ENCODE peak calls at places on chromosome 13, in nine cellular contexts. M is activated B cell treated with CpG ODN at 0.5 μM for 24 hours, X is bronchial epithelial cell, P is ascending aorta, W is mesothelial cell of epicardium, S is A549, L is HL-60, Z is sigmoid colon, V is Caco-2. N is an unnamed sample.

GRCh38 chr13:49527123-49527522 is 31.4 kb downstream of the PHF11 start:
- DNase-seq in M (no peak), X (no peak), P (no peak), W (no peak), S (no peak), L (no peak), Z (no peak), V (no peak), N (no peak)

GRCh38 chr13:93875527-93875926 is 604.0 kb downstream of the DCT start:
- DNase-seq in M (no peak), X (peak), P (no peak), W (no peak), S (no peak), L (no peak), Z (no peak), V (no peak), N (no peak)

GRCh38 chr13:76939215-76939614 is 9.1 kb upstream of the ACOD1 start:
- DNase-seq in M (no peak), X (peak), P (no peak), W (no peak), S (no peak), L (no peak), Z (no peak), V (no peak), N (no peak)

GRCh38 chr13:39945226-39945625 is 289.8 kb downstream of the COG6 start:
- DNase-seq in M (no peak), X (peak), P (no peak), W (no peak), S (no peak), L (no peak), Z (no peak), V (no peak), N (no peak)

GRCh38 chr13:49098198-49098597 is 121.9 kb upstream of the MLNR start:
- DNase-seq in M (no peak), X (peak), P (peak), W (no peak), S (no peak), L (no peak), Z (no peak), V (no peak), N (no peak)

GRCh38 chr13:41848435-41849255 is 112.3 kb downstream of the VWA8 start:
- DNase-seq in M (no peak), X (no peak), P (no peak), W (no peak), S (no peak), L (no peak), Z (no peak), V (peak), N (no peak)

GRCh38 chr13:22915442-22916082 is 265.2 kb upstream of the SGCG start:
- DNase-seq in M (no peak), X (peak), P (no peak), W (no peak), S (peak), L (no peak), Z (peak), V (peak), N (peak)

GRCh38 chr13:99751517-99752199 is 219.9 kb downstream of the ZIC5 start:
- DNase-seq in M (no peak), X (no peak), P (no peak), W (no peak), S (no peak), L (no peak), Z (no peak), V (no peak), N (no peak)

GRCh38 chr13:26377038-26377437 is 123.1 kb downstream of the CDK8 start:
- DNase-seq in M (no peak), X (peak), P (no peak), W (no peak), S (peak), L (peak), Z (no peak), V (peak), N (no peak)

GRCh38 chr13:46202188-46202795 is 9.4 kb upstream of the LRRC63 start:
- DNase-seq in M (no peak), X (no peak), P (no peak), W (no peak), S (no peak), L (no peak), Z (no peak), V (no peak), N (no peak)

GRCh38 chr13:46195017-46195416 is 13.0 kb upstream of the LCP1 start:
- DNase-seq in M (no peak), X (no peak), P (no peak), W (no peak), S (no peak), L (no peak), Z (no peak), V (no peak), N (no peak)

GRCh38 chr13:46197299-46197975 is 14.3 kb upstream of the LRRC63 start:
- DNase-seq in M (no peak), X (no peak), P (no peak), W (no peak), S (no peak), L (no peak), Z (no peak), V (peak), N (no peak)

GRCh38 chr13:46202956-46203355 is 8.8 kb upstream of the LRRC63 start:
- DNase-seq in M (no peak), X (no peak), P (no peak), W (no peak), S (no peak), L (no peak), Z (no peak), V (no peak), N (no peak)

DNA sequence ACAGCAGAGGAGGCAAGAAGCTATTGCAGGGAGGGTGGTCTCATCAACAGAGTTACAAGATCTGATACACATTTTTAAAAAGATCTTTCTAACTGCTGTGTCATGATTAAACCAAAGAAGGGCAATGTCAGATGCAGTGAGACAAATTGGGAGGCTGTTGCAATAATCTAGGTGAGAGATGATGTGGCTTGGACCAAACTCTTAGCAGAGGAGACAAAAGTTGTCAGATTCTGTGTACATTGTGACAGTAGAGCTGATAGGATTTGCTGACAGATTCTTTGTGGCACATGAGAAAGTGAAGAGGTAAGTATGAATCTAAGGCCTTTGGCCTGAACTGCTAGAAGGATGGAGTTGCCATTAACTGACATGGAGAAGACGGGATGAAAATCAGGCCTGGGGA is 12.9 kb upstream of the LRRC63 start:
- DNase-seq in M (no peak), X (no peak), P (no peak), W (no peak), S (no peak), L (no peak), Z (no peak), V (no peak), N (no peak)
- TF ChIP-seq CTCF in M (no peak), X (no peak), P (no peak), W (no peak), S (no peak), L (no peak), Z (no peak), V (no peak), N (no peak)

DNA sequence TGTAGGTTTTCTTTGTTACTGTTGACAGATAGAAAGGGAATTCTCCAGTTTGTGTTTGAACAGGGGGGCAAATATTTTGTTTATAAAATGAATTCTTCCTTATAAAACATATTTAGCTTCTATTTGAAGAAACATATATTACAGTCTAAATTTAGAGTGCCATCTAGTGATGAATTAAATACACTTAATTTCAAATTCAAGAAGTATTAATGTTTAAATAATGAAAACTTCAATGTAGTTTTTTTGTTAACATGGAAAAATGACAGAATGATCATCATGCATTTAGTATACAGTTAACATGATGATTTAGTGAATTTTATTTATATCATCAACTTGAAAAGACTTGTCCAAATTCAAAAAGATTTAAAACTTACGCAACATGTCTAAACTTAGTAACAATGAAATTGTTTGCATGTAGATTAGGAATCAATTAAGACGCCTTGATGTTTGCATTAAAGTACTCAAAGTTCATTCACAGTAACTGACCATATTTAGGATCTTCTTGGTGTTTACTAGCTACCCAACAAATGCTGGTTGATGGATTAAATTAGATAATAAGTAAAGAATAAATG is 765.9 kb upstream of the SLITRK1 start:
- DNase-seq in M (no peak), X (peak), P (no peak), W (no peak), S (no peak), L (no peak), Z (no peak), V (no peak), N (no peak)
- TF ChIP-seq CTCF in M (no peak), X (no peak), P (no peak), W (no peak), S (peak), L (no peak), Z (no peak), V (no peak), N (no peak)

GRCh38 chr13:30791354-30791921 is 56.1 kb downstream of the ALOX5AP start:
- DNase-seq in M (no peak), X (no peak), P (no peak), W (no peak), S (no peak), L (no peak), Z (no peak), V (no peak), N (no peak)

GRCh38 chr13:30789360-30789862 is 54.1 kb downstream of the ALOX5AP start:
- DNase-seq in M (no peak), X (no peak), P (no peak), W (no peak), S (no peak), L (no peak), Z (no peak), V (no peak), N (no peak)

GRCh38 chr13:30790592-30790991 is 55.2 kb downstream of the ALOX5AP start:
- DNase-seq in M (no peak), X (no peak), P (no peak), W (no peak), S (no peak), L (no peak), Z (no peak), V (no peak), N (no peak)

GRCh38 chr13:30796132-30796832 is 60.9 kb downstream of the ALOX5AP start:
- DNase-seq in M (no peak), X (peak), P (no peak), W (no peak), S (peak), L (no peak), Z (peak), V (no peak), N (no peak)

GRCh38 chr13:30792257-30793000 is 57.1 kb downstream of the ALOX5AP start:
- DNase-seq in M (no peak), X (peak), P (peak), W (no peak), S (peak), L (no peak), Z (peak), V (peak), N (peak)
- TF ChIP-seq CTCF in M (no peak), X (peak), P (no peak), W (no peak), S (no peak), L (no peak), Z (peak), V (no peak), N (no peak)

GRCh38 chr13:109497917-109498316 is 288.5 kb downstream of the IRS2 start:
- DNase-seq in M (no peak), X (no peak), P (no peak), W (no peak), S (no peak), L (no peak), Z (no peak), V (no peak), N (no peak)

GRCh38 chr13:109496216-109496615 is 290.2 kb downstream of the IRS2 start:
- DNase-seq in M (no peak), X (peak), P (no peak), W (no peak), S (no peak), L (no peak), Z (no peak), V (no peak), N (no peak)

GRCh38 chr13:109494955-109495354 is 291.4 kb downstream of the IRS2 start:
- DNase-seq in M (no peak), X (peak), P (no peak), W (no peak), S (no peak), L (no peak), Z (no peak), V (no peak), N (no peak)

DNA sequence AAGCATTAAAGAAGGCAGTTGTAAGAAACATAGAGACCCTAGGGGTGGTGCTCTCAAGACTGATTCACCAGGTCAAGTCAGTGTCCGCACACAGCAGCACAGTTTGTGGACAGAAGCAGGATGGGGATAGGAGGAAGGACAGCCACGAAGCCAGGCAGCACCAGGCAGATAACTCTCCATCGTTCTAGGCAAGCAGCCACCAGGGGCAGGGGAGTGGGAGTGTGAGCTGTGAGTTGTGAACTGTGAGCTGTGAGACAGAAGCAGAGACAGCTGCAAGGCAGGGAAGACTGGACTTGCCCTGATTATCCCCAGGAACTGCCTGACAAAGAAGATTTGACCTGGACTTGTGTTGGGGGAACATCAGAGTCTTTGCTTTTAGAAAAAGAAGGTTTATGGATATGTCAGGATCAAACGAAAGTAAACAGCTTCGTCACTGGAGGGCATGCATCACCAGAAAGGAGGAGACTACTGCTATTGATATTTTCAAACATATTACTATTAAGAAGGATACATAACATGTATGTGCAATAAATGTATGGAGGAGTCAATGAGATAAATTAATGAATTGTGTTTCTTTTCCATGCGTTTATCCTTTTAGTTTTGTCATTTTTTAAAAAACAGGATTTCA is 286.1 kb downstream of the IRS2 start:
- DNase-seq in M (no peak), X (no peak), P (no peak), W (no peak), S (peak), L (no peak), Z (no peak), V (peak), N (no peak)
- TF ChIP-seq CTCF in M (no peak), X (no peak), P (no peak), W (no peak), S (no peak), L (no peak), Z (no peak), V (no peak), N (no peak)

DNA sequence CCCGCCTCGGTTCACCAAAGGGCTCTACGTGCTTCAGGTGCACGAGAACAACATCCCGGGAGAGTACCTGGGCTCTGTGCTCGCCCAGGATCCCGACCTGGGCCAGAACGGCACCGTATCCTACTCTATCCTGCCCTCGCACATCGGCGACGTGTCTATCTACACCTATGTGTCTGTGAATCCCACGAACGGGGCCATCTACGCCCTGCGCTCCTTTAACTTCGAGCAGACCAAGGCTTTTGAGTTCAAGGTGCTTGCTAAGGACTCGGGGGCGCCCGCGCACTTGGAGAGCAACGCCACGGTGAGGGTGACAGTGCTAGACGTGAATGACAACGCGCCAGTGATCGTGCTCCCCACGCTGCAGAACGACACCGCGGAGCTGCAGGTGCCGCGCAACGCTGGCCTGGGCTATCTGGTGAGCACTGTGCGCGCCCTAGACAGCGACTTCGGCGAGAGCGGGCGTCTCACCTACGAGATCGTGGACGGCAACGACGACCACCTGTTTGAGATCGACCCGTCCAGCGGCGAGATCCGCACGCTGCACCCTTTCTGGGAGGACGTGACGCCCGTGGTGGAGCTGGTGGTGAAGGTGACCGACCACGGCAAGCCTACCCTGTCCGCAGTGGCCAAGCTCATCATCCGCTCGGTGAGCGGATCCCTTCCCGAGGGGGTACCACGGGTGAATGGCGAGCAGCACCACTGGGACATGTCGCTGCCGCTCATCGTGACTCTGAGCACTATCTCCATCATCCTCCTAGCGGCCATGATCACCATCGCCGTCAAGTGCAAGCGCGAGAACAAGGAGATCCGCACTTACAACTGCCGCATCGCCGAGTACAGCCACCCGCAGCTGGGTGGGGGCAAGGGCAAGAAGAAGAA is 2.6 kb downstream of the PCDH17 start:
- DNase-seq in M (no peak), X (no peak), P (no peak), W (no peak), S (no peak), L (no peak), Z (peak), V (no peak), N (no peak)
- TF ChIP-seq CTCF in M (no peak), X (no peak), P (no peak), W (no peak), S (no peak), L (no peak), Z (no peak), V (no peak), N (no peak)

DNA sequence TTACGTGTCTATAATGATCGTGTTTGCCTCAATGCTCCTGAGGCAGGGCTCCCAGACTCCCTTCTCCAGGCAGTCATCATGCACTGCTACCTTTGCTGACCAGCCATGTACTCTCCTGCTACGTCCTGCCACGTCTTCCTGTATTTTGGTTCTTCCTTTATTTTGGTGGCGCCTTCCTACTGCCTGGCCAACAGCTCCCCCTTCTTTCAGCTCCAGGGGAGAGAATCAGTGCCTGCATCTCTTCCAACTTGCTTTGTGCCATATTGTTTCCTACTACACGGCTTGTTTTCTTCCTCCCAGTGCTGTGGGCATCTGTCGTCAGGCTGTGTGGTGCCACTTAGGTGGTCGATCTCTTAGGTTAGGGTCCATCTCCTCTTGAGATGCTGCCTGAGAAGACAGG is 96.2 kb downstream of the FGF9 start:
- DNase-seq in M (no peak), X (no peak), P (no peak), W (no peak), S (no peak), L (no peak), Z (no peak), V (no peak), N (no peak)
- TF ChIP-seq CTCF in M (no peak), X (no peak), P (no peak), W (no peak), S (no peak), L (no peak), Z (no peak), V (no peak), N (no peak)

GRCh38 chr13:73168226-73168992 is 109.6 kb downstream of the KLF5 start:
- DNase-seq in M (no peak), X (peak), P (no peak), W (no peak), S (no peak), L (no peak), Z (no peak), V (no peak), N (no peak)
- TF ChIP-seq CTCF in M (no peak), X (no peak), P (no peak), W (no peak), S (no peak), L (no peak), Z (no peak), V (no peak), N (no peak)

GRCh38 chr13:110643324-110643723 is 28.0 kb downstream of the NAXD start:
- DNase-seq in M (no peak), X (no peak), P (peak), W (no peak), S (no peak), L (no peak), Z (no peak), V (no peak), N (no peak)

GRCh38 chr13:110646442-110647364 is 31.4 kb downstream of the NAXD start:
- DNase-seq in M (no peak), X (no peak), P (peak), W (no peak), S (no peak), L (no peak), Z (peak), V (no peak), N (no peak)

GRCh38 chr13:110643768-110644421 is 28.6 kb downstream of the NAXD start:
- DNase-seq in M (no peak), X (no peak), P (peak), W (no peak), S (no peak), L (no peak), Z (no peak), V (no peak), N (no peak)

GRCh38 chr13:110645750-110646149 is 30.4 kb downstream of the NAXD start:
- DNase-seq in M (no peak), X (no peak), P (peak), W (no peak), S (no peak), L (no peak), Z (no peak), V (no peak), N (no peak)

DNA sequence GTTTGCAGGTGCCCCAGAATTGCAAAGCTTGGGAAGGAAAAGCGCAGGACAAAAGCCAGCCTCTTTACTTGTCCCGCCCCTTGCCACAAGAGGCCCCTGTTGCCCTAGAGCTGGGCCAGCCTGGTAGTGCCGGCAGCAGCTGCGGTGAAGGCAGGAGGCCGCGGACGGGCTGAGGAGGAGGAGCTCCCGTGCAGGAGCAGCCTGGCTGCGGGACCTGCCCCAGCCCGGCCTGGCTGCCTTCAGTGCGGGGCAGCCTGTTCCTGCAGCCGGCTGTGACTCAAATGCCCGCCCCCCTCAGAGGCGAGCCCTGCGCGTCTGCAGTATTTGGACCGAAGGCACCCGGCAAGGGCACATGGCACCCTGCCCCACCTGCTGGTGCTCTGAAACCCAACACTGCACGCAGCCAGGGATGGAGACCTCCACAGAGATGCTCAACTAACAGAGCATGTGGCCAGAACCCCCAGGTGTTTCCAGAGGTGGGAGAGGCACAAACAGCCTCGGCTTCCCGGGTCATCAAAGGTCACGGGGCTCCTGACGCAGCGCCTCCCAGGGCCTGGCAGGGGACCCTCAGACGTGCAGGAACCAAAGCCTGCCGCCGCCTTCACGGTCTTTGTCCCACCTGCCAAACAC is 29.7 kb downstream of the NAXD start:
- DNase-seq in M (peak), X (peak), P (peak), W (no peak), S (no peak), L (peak), Z (peak), V (peak), N (peak)
- TF ChIP-seq CTCF in M (no peak), X (peak), P (peak), W (no peak), S (no peak), L (peak), Z (peak), V (no peak), N (peak)

N was measured in upper lobe of left lung.